ENCODE peak calls at places on chromosomes 4 and X, in seven cellular contexts. C is MM.1S, L is mucosa of descending colon, Y is thoracic aorta, V is upper lobe of right lung, N is right lobe of liver, X is aorta. D is an unnamed sample.
A peak's percentile ranks its signal among the peaks of the same experiment; 100 is the strongest.

GRCh38 chrX:136961594-136962135 is 72.1 kb downstream of the GPR101 start:
- DNase-seq in C (no peak), L (no peak), Y (no peak), V (no peak), N (no peak), X (no peak), D (no peak)

GRCh38 chr4:96356591-96357360 is 516.9 kb downstream of the PDHA2 start:
- DNase-seq in C (no peak), L (no peak), Y (no peak), V (no peak), N (no peak), X (no peak), D (no peak)

GRCh38 chr4:83252782-83253405 is 31.7 kb downstream of the COQ2 start:
- DNase-seq in C (peak; percentile 69), L (no peak), Y (no peak), V (no peak), N (peak; percentile 32), X (peak; percentile 65), D (peak; percentile 23)

GRCh38 chrX:68705986-68706385 is 58.5 kb downstream of the STARD8 start:
- DNase-seq in C (no peak), L (no peak), Y (no peak), V (no peak), N (no peak), X (no peak), D (peak; percentile 76)

GRCh38 chr4:94758141-94758699 is 465 bp downstream of the BMPR1B start:
- DNase-seq in C (no peak), L (peak; percentile 56), Y (no peak), V (peak; percentile 69), N (peak; percentile 37), X (peak; percentile 76), D (peak; percentile 37)

GRCh38 chr4:56038763-56039162 is 90.0 kb downstream of the CEP135 start:
- DNase-seq in C (no peak), L (no peak), Y (no peak), V (no peak), N (no peak), X (no peak), D (no peak)

GRCh38 chr4:140187316-140187695 is 33.3 kb upstream of the MAML3 start:
- DNase-seq in C (no peak), L (no peak), Y (no peak), V (no peak), N (no peak), X (no peak), D (no peak)

GRCh38 chr4:931194-931959 is 739 bp downstream of the GAK start:
- DNase-seq in C (no peak), L (peak; percentile 75), Y (no peak), V (peak; percentile 74), N (peak; percentile 39), X (no peak), D (peak; percentile 68)

GRCh38 chr4:64883087-64883926 is 474.1 kb upstream of the TECRL start:
- DNase-seq in C (peak; percentile 76), L (no peak), Y (no peak), V (no peak), N (no peak), X (no peak), D (no peak)

GRCh38 chrX:27728291-27728690 is 79.5 kb upstream of the MAGEB10 start:
- DNase-seq in C (no peak), L (no peak), Y (no peak), V (no peak), N (no peak), X (no peak), D (no peak)

GRCh38 chr4:7677799-7678301 is 243.1 kb upstream of the PSAPL1 start:
- DNase-seq in C (no peak), L (peak; percentile 29), Y (no peak), V (no peak), N (peak; percentile 12), X (no peak), D (peak; percentile 36)

GRCh38 chrX:97332963-97333362 is 449.3 kb downstream of the RPA4 start:
- DNase-seq in C (no peak), L (no peak), Y (no peak), V (no peak), N (no peak), X (no peak), D (no peak)

GRCh38 chrX:145803508-145803907 is 14.1 kb upstream of the SLITRK2 start:
- DNase-seq in C (no peak), L (no peak), Y (no peak), V (no peak), N (no peak), X (no peak), D (no peak)

GRCh38 chr4:182938213-182938645 is 21.0 kb upstream of the DCTD start:
- DNase-seq in C (peak; percentile 65), L (peak; percentile 70), Y (no peak), V (peak; percentile 89), N (peak; percentile 76), X (peak; percentile 75), D (peak; percentile 66)

GRCh38 chr4:182555997-182556418 is 312.8 kb downstream of the TENM3 start:
- DNase-seq in C (no peak), L (no peak), Y (no peak), V (no peak), N (no peak), X (no peak), D (no peak)

GRCh38 chr4:80071643-80072606 is 1.1 kb downstream of the ANTXR2 start:
- DNase-seq in C (no peak), L (peak; percentile 81), Y (peak; percentile 4), V (peak; percentile 74), N (peak; percentile 56), X (peak; percentile 68), D (peak; percentile 46)

GRCh38 chr4:138816883-138817282 is 198.7 kb upstream of the NOCT start:
- DNase-seq in C (no peak), L (no peak), Y (no peak), V (no peak), N (no peak), X (no peak), D (no peak)

GRCh38 chr4:185779520-185779919 is 32.5 kb downstream of the SORBS2 start:
- DNase-seq in C (no peak), L (no peak), Y (no peak), V (no peak), N (no peak), X (no peak), D (no peak)

GRCh38 chr4:122555216-122555615 is 65.7 kb downstream of the IL21 start:
- DNase-seq in C (no peak), L (no peak), Y (no peak), V (no peak), N (no peak), X (no peak), D (no peak)

GRCh38 chrX:56554870-56555269 is 8.6 kb upstream of the UBQLN2 start:
- DNase-seq in C (no peak), L (no peak), Y (no peak), V (no peak), N (no peak), X (no peak), D (no peak)

GRCh38 chr4:40581254-40582140 is 48.2 kb downstream of the RBM47 start:
- DNase-seq in C (peak; percentile 72), L (no peak), Y (no peak), V (no peak), N (no peak), X (no peak), D (no peak)
- H3K4me1 ChIP-seq in C (peaks cover 41% of the 10 kb centered on the region), L (peaks cover 15% of the 10 kb centered on the region), Y (peaks cover 13% of the 10 kb centered on the region), V (peaks cover 15% of the 10 kb centered on the region), N (peaks cover 15% of the 10 kb centered on the region), X (no peaks in the 10 kb centered on the region), D (no peaks in the 10 kb centered on the region)

DNA sequence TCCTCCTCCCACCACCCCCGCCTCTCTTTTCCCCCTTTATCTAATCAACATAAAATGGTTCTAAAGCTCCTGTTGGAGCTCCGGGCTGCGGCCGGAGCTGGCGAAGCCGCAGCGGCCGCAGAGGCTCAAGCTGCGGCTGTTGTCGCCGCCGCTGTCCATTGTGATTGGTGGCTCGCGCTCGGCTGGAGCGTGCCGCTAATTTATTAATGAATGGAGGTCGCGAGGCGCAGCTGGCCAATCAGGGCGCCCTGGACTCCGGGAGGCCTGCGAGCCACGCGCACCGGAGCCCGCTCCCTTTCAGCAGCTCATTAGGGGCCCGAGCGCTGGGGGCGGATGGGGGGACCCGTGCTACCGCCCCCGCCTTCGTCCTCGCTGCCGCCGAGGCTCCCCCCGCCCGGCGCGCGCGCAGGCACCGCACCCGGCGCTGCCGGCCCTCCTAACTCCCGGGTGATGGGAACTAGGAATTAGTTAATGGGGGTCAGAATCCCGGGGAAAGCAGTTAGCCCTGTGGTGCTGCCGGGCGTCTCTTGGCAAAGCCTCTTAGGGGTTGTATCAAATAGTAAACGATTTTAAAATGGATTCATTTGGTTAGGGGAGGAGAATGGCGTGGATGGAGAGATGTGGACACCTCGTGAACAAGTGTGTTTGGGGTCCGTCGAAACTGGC is 554 bp upstream of the NEUROG2 start:
- DNase-seq in C (peak; percentile 54), L (no peak), Y (no peak), V (no peak), N (no peak), X (no peak), D (peak; percentile 21)
- H3K4me3 ChIP-seq in C (peak overlapping the region; percentile 71), L (no peak overlapping the region), Y (peak overlapping the region; percentile 83), V (peak overlapping the region; percentile 53), N (no peak overlapping the region), X (peak overlapping the region; percentile 42), D (peak overlapping the region; percentile 77)

GRCh38 chr4:155658665-155659064 is 8.0 kb upstream of the GUCY1A1 start:
- DNase-seq in C (peak; percentile 36), L (no peak), Y (no peak), V (no peak), N (no peak), X (no peak), D (no peak)
- H3K9me3 ChIP-seq in C (no peaks in the 10 kb centered on the region), L (no peaks in the 10 kb centered on the region), Y (peaks cover 5% of the 10 kb centered on the region), V (no peaks in the 10 kb centered on the region), N (no peaks in the 10 kb centered on the region), X (no peaks in the 10 kb centered on the region), D (no peaks in the 10 kb centered on the region)

DNA sequence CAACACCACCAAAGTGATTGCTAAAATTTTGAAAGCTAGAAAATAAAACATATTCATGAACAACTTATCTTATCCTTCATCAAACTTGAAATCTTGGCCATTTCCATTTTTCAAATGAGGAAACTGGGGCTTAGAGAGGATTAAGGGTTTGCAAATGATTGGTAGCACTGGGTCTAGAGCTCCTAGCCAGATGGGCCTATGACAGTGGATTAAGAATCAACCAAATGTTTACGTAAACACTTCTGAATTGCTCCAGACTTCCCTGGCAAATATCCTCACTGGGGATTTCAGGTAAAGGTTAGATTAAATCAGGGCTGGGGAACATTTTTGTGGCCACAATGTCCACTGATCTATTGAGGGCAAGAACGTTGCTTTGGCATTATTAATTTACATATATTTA is 241.2 kb downstream of the ANK2 start:
- DNase-seq in C (no peak), L (no peak), Y (no peak), V (no peak), N (no peak), X (no peak), D (no peak)
- H3K4me1 ChIP-seq in C (no peaks in the 10 kb centered on the region), L (no peaks in the 10 kb centered on the region), Y (peaks cover 25% of the 10 kb centered on the region), V (no peaks in the 10 kb centered on the region), N (no peaks in the 10 kb centered on the region), X (no peaks in the 10 kb centered on the region), D (no peaks in the 10 kb centered on the region)

GRCh38 chrX:134547047-134547679 is 87.2 kb downstream of the HPRT1 start:
- DNase-seq in C (no peak), L (no peak), Y (no peak), V (no peak), N (no peak), X (no peak), D (no peak)
- H3K4me3 ChIP-seq in C (no peak overlapping the region), L (no peak overlapping the region), Y (no peak overlapping the region), V (no peak overlapping the region), N (no peak overlapping the region), X (no peak overlapping the region), D (peak overlapping the region; percentile 75)